ENCODE peak calls at places on chromosome 7, in six cellular contexts. X, F, Y, U, K and D are unnamed samples.
A peak's percentile ranks its signal among the peaks of the same experiment; 100 is the strongest.

GRCh38 chr7:152762056-152762455 is 2.5 kb downstream of the ACTR3B start:
- DNase-seq in K (no peak), F (no peak), U (no peak), X (peak; percentile 48), Y (no peak), D (no peak)

GRCh38 chr7:151439855-151440798 is at the start of gene CRYGN:
- DNase-seq in K (no peak), X (no peak), Y (no peak), U (peak; percentile 71), F (peak; percentile 78), D (no peak)

GRCh38 chr7:143979999-143980398 is 20.1 kb upstream of the OR6B1 start:
- DNase-seq in Y (no peak), K (no peak), U (no peak), F (no peak), X (no peak), D (no peak)

GRCh38 chr7:107857541-107857912 is 33.5 kb upstream of the DLD start:
- DNase-seq in U (no peak), X (peak; percentile 33), F (no peak), Y (no peak), K (no peak), D (no peak)

GRCh38 chr7:89761173-89761572 is 393.1 kb upstream of the STEAP1 start:
- DNase-seq in U (no peak), K (no peak), Y (no peak), X (no peak), F (no peak), D (no peak)

GRCh38 chr7:85815511-85815910 is 628.7 kb upstream of the SEMA3D start:
- DNase-seq in Y (no peak), F (no peak), K (no peak), X (no peak), U (no peak), D (no peak)

GRCh38 chr7:55538538-55538937 is 33.8 kb downstream of the VOPP1 start:
- DNase-seq in U (no peak), Y (no peak), F (no peak), X (peak; percentile 97), K (peak; percentile 92), D (no peak)

GRCh38 chr7:158080899-158081445 is 506.7 kb downstream of the PTPRN2 start:
- DNase-seq in U (no peak), Y (no peak), F (no peak), K (no peak), X (no peak), D (no peak)

GRCh38 chr7:154794147-154794780 is 208.7 kb downstream of the PAXIP1 start:
- DNase-seq in F (peak; percentile 87), X (no peak), K (no peak), U (peak; percentile 76), Y (no peak), D (peak; percentile 36)

DNA sequence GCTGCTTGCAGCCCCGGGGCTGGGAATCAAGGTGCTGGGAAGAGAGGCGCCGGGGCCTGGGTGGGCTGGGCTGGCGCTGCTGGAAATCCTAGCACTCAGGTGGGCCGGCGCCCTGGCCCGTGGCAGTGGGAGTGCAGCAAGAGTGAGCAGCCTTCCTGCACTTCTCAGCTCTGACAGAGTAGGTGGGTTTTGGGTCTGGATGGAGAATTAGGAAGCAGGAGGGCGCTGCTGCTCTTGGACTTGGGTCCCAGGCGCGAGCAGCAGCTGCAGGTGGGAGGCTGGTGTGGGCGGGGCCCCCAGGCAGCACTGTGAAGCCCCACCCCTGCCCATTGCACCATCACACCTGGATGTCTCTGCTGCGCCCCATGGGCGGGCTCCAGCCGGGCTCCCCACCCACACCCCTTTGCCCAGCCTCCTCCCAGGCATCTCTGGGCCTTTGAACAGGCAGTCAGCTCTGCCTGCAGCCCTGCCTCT is 6.0 kb downstream of the BRI3 start:
- DNase-seq in U (peak; percentile 65), K (no peak), F (peak; percentile 92), Y (peak; percentile 68), X (no peak), D (no peak)
- H2BK5ac ChIP-seq in U (no peak overlapping the region), K (no peak overlapping the region), F (no peak overlapping the region), Y (peak overlapping the region; percentile 52), X (no peak overlapping the region), D (peak overlapping the region; percentile 18)

GRCh38 chr7:138934401-138934800 is 46.8 kb downstream of the KIAA1549 start:
- DNase-seq in X (no peak), F (no peak), Y (no peak), U (no peak), K (no peak), D (no peak)
- H2BK5ac ChIP-seq in X (no peak overlapping the region), F (no peak overlapping the region), Y (no peak overlapping the region), U (no peak overlapping the region), K (no peak overlapping the region), D (no peak overlapping the region)

GRCh38 chr7:98398567-98399372 is 2.1 kb downstream of the BAIAP2L1 start:
- DNase-seq in U (peak; percentile 23), Y (no peak), X (no peak), K (peak; percentile 54), F (no peak), D (no peak)
- H2BK5ac ChIP-seq in U (no peak overlapping the region), Y (no peak overlapping the region), X (peak overlapping the region; percentile 82), K (no peak overlapping the region), F (no peak overlapping the region), D (no peak overlapping the region)

DNA sequence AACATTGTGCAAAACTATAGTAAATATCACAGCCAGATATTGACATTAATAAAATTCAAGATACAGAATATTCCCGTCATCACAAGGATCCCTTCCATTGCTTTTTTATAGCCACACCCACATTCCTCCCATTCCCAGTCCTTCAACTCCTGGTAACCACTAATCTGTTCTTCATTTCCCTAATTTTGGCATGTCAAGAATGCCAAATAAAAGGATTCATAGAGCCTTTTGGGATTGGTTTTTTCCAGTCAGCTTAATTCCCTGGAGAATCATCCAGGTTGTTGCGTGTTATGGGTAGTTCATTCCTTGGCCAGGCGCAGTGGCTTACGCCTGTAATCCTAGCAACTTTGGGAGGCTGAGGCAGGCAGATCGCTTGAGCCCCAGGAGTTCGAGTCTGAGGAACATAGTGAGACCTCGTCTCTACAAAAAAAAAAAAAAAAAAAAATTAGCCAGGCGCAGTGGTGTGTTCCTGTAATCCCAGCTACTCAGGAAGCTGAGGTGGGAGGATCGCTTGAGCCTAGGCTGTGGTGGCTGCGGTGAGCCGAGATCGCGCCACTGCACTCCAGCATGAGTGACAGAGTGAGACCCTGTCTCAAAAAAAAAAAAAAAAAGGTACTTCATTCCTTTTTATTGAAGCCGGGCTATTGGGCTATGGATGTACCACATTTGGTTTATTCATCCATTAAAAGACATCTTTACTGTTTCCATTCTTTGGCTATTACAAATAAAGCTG is 2.7 kb downstream of the OGDH start:
- DNase-seq in U (peak; percentile 93), X (no peak), F (no peak), K (no peak), Y (no peak), D (no peak)
- H2BK5ac ChIP-seq in U (no peak overlapping the region), X (no peak overlapping the region), F (no peak overlapping the region), K (no peak overlapping the region), Y (peak overlapping the region; percentile 71), D (no peak overlapping the region)